ENCODE peak calls at places on chromosomes 5 and 9, in four cellular contexts. U, M, S and I are unnamed samples.

GRCh38 chr5:32353420-32353819 is 40.7 kb upstream of the MTMR12 start:
- DNase-seq in U (no peak), M (no peak), S (no peak), I (no peak)

GRCh38 chr5:91176288-91177016 is 206.7 kb downstream of the ARRDC3 start:
- DNase-seq in U (no peak), M (no peak), S (no peak), I (no peak)

GRCh38 chr5:33439905-33440481 is 772 bp upstream of the TARS1 start:
- DNase-seq in U (no peak), S (no peak), M (no peak), I (no peak)

GRCh38 chr9:76592105-76593010 is 133.4 kb downstream of the GCNT1 start:
- DNase-seq in U (no peak), S (no peak), M (no peak), I (no peak)

GRCh38 chr5:3140117-3140516 is 388.6 kb upstream of the IRX2 start:
- DNase-seq in M (no peak), U (no peak), S (no peak), I (no peak)

GRCh38 chr9:85900504-85901201 is 40.3 kb upstream of the NAA35 start:
- DNase-seq in S (no peak), M (peak; percentile 16), U (peak; percentile 9), I (no peak)

GRCh38 chr5:129921204-129921603 is 16.9 kb downstream of the CHSY3 start:
- DNase-seq in S (no peak), U (no peak), M (no peak), I (no peak)

GRCh38 chr9:91161465-91162275 is 200.0 kb downstream of the AUH start:
- DNase-seq in U (no peak), M (no peak), S (no peak), I (no peak)

GRCh38 chr9:124869986-124870560 is 8.1 kb downstream of the ARPC5L start:
- DNase-seq in U (peak; percentile 60), M (peak; percentile 95), S (no peak), I (peak; percentile 85)

GRCh38 chr9:129131300-129132145 is 20.3 kb downstream of the PTPA start:
- DNase-seq in M (peak; percentile 82), S (no peak), U (peak; percentile 74), I (peak; percentile 75)

GRCh38 chr5:16546712-16547111 is 70.1 kb downstream of the RETREG1 start:
- DNase-seq in M (no peak), U (no peak), S (no peak), I (no peak)

GRCh38 chr5:115685966-115686691 is 60.3 kb upstream of the TMED7 start:
- DNase-seq in M (no peak), U (no peak), S (no peak), I (no peak)

GRCh38 chr9:130659699-130660248 is 4.6 kb upstream of the PRDM12 start:
- DNase-seq in S (no peak), U (no peak), M (no peak), I (no peak)

GRCh38 chr5:88298425-88298824 is 29.8 kb upstream of the TMEM161B start:
- DNase-seq in U (no peak), M (no peak), S (peak; percentile 17), I (no peak)